ENCODE peak calls at places on chromosome 7, in five cellular contexts. U is H54, H is Calu3, S is esophagus squamous epithelium, I is vagina. K is an unnamed sample.

GRCh38 chr7:118078015-118078414 is 105.9 kb upstream of the LSM8 start:
- DNase-seq in I (no peak), S (no peak), U (no peak), H (no peak), K (no peak)

GRCh38 chr7:43116451-43116850 is 4.0 kb downstream of the HECW1 start:
- DNase-seq in H (no peak), U (no peak), S (no peak), I (no peak), K (no peak)

GRCh38 chr7:92904292-92905131 is 68.1 kb upstream of the CDK6 start:
- DNase-seq in S (no peak), U (peak), H (peak), I (no peak), K (peak)

GRCh38 chr7:78510580-78511188 is 712.1 kb downstream of the PHTF2 start:
- DNase-seq in H (peak), U (peak), I (no peak), S (no peak), K (no peak)

GRCh38 chr7:132901241-132901640 is 180.6 kb downstream of the CHCHD3 start:
- DNase-seq in S (no peak), U (no peak), I (no peak), H (no peak), K (no peak)

GRCh38 chr7:3176112-3176836 is 124.8 kb upstream of the SDK1 start:
- DNase-seq in H (no peak), I (no peak), U (no peak), S (no peak), K (no peak)

GRCh38 chr7:73707045-73707631 is 12.3 kb downstream of the STX1A start:
- DNase-seq in U (peak), I (no peak), H (peak), S (no peak), K (no peak)

GRCh38 chr7:158782638-158783490 is 46.4 kb downstream of the ESYT2 start:
- DNase-seq in U (peak), S (no peak), H (peak), I (no peak), K (no peak)

GRCh38 chr7:105014725-105015630 is 973 bp downstream of the KMT2E start:
- DNase-seq in S (no peak), H (peak), U (no peak), I (peak), K (peak)

GRCh38 chr7:47435889-47436312 is 146.0 kb downstream of the TNS3 start:
- DNase-seq in I (no peak), U (peak), H (peak), S (no peak), K (no peak)

GRCh38 chr7:155341463-155341983 is 43.8 kb downstream of the INSIG1 start:
- DNase-seq in S (no peak), I (no peak), U (no peak), H (no peak), K (no peak)

GRCh38 chr7:121797283-121798037 is 75.5 kb upstream of the PTPRZ1 start:
- DNase-seq in I (no peak), U (no peak), H (no peak), S (no peak), K (no peak)

GRCh38 chr7:366171-366916 is 76.4 kb downstream of the FOXL3 start:
- DNase-seq in U (no peak), H (no peak), I (no peak), S (no peak), K (no peak)

GRCh38 chr7:41698726-41699125 is 4.2 kb downstream of the INHBA start:
- DNase-seq in U (no peak), S (no peak), I (no peak), H (no peak), K (no peak)

GRCh38 chr7:30074422-30075030 is 46.3 kb downstream of the PLEKHA8 start:
- DNase-seq in I (no peak), U (no peak), S (no peak), H (peak), K (no peak)

GRCh38 chr7:94188350-94188749 is 184.2 kb upstream of the BET1 start:
- DNase-seq in U (no peak), S (no peak), I (no peak), H (no peak), K (no peak)

GRCh38 chr7:55363386-55364170 is 1.6 kb upstream of the LANCL2 start:
- DNase-seq in H (no peak), S (no peak), U (no peak), I (no peak), K (no peak)

GRCh38 chr7:69622960-69623359 is 24.7 kb downstream of the AUTS2 start:
- DNase-seq in S (no peak), I (no peak), H (no peak), U (no peak), K (no peak)

GRCh38 chr7:85510287-85510686 is 323.4 kb upstream of the SEMA3D start:
- DNase-seq in I (no peak), U (no peak), H (no peak), S (no peak), K (no peak)

GRCh38 chr7:105934577-105935185 is 28.4 kb upstream of the CDHR3 start:
- DNase-seq in S (no peak), I (no peak), H (peak), U (no peak), K (no peak)